ENCODE peak calls at places on chromosomes 12 and 14, in four cellular contexts. H is PC-3, M is AG10803, G is endothelial cell. J is an unnamed sample.
A peak's percentile ranks its signal among the peaks of the same experiment; 100 is the strongest.

GRCh38 chr12:64385468-64385867 is 5.1 kb downstream of the C12orf56 start:
- DNase-seq in H (peak; percentile 79), M (no peak), G (no peak), J (no peak)

GRCh38 chr14:50946234-50946935 is 2.1 kb upstream of the PYGL start:
- DNase-seq in H (no peak), M (no peak), G (no peak), J (no peak)

GRCh38 chr12:125149160-125150108 is 84.2 kb downstream of the AACS start:
- DNase-seq in H (no peak), M (no peak), G (no peak), J (no peak)

GRCh38 chr12:95997276-95997675 is 1.1 kb upstream of the HAL start:
- DNase-seq in H (no peak), M (no peak), G (no peak), J (no peak)

GRCh38 chr12:22287776-22288621 is 46.5 kb downstream of the ST8SIA1 start:
- DNase-seq in H (no peak), M (peak; percentile 55), G (no peak), J (no peak)

GRCh38 chr12:95073698-95074520 is 491 bp upstream of the NR2C1 start:
- DNase-seq in H (no peak), M (no peak), G (no peak), J (no peak)

GRCh38 chr12:68831272-68831671 is 23.3 kb downstream of the MDM2 start:
- DNase-seq in H (no peak), M (no peak), G (no peak), J (no peak)

GRCh38 chr14:101862711-101863110 is 101.2 kb downstream of the PPP2R5C start:
- DNase-seq in H (no peak), M (no peak), G (no peak), J (no peak)

GRCh38 chr14:106436310-106436905 is 910.0 kb downstream of the TMEM121 start:
- DNase-seq in H (no peak), M (no peak), G (no peak), J (no peak)
- TF ChIP-seq CTCF in H (no peak), M (peak; percentile 5), G (no peak), J (no peak)

GRCh38 chr12:53985900-53986685 is 1.1 kb downstream of the HOXC10 start:
- DNase-seq in H (no peak), M (peak; percentile 81), G (no peak), J (no peak)

GRCh38 chr12:53983580-53984572 is 1.1 kb upstream of the HOXC10 start:
- DNase-seq in H (no peak), M (peak; percentile 43), G (no peak), J (no peak)

GRCh38 chr12:53986686-53987180 is 1.8 kb downstream of the HOXC10 start:
- DNase-seq in H (no peak), M (no peak), G (no peak), J (no peak)

GRCh38 chr12:53985358-53985899 is 483 bp downstream of the HOXC10 start:
- DNase-seq in H (no peak), M (no peak), G (no peak), J (no peak)

DNA sequence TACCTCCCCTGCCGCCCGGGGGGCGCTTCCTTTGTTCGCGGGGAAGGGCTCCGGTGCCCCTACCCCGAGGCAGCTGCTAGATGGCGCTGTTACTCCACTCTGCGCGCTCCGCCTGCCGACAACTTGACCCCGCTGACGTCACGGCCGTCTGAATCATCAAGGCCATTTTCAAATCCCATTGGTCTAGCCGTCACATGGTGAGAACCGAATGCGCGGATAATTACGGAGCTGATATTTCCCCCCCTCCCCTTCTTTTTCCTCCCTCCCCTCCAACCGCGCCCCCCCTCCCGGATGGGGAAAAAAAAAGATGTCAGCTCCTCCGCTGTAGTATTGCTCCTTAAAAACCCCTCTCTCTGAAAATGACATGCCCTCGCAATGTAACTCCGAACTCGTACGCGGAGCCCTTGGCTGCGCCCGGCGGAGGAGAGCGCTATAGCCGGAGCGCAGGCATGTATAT is at the start of gene HOXC10:
- DNase-seq in H (peak; percentile 93), M (peak; percentile 98), G (peak; percentile 91), J (peak; percentile 91)
- TF ChIP-seq CTCF in H (peak; percentile 71), M (peak; percentile 71), G (peak; percentile 68), J (peak; percentile 60)

GRCh38 chr12:18242380-18243089 is 18.8 kb upstream of the PIK3C2G start:
- DNase-seq in H (peak; percentile 9), M (no peak), G (no peak), J (no peak)

GRCh38 chr12:18250313-18250916 is 10.9 kb upstream of the PIK3C2G start:
- DNase-seq in H (peak; percentile 75), M (peak; percentile 78), G (peak; percentile 32), J (no peak)

GRCh38 chr12:18243238-18243637 is 18.1 kb upstream of the PIK3C2G start:
- DNase-seq in H (no peak), M (no peak), G (no peak), J (no peak)

GRCh38 chr12:18246057-18246456 is 15.3 kb upstream of the PIK3C2G start:
- DNase-seq in H (peak; percentile 33), M (no peak), G (no peak), J (no peak)
- TF ChIP-seq CTCF in H (peak; percentile 57), M (peak; percentile 43), G (no peak), J (no peak)

GRCh38 chr14:52417139-52417538 is 103.0 kb downstream of the PTGER2 start:
- DNase-seq in H (no peak), M (no peak), G (no peak), J (no peak)
- TF ChIP-seq CTCF in H (no peak), M (peak; percentile 59), G (no peak), J (no peak)

GRCh38 chr14:29085546-29085945 is 319.0 kb downstream of the FOXG1 start:
- DNase-seq in H (peak; percentile 41), M (peak; percentile 3), G (peak; percentile 28), J (no peak)
- TF ChIP-seq CTCF in H (peak; percentile 45), M (peak; percentile 55), G (peak; percentile 49), J (peak; percentile 66)